ENCODE peak calls at places on chromosomes 12 and 14, in eight cellular contexts. One of them, this sample, is unnamed.

GRCh38 chr12:51522696-51523095 is 68.3 kb upstream of the SCN8A start:
- DNase-seq in fibroblast of lung: no peak
- DNase-seq in HCEC 1CT: no peak
- DNase-seq in DMS 273 treated with DMSO at 0.1 percent for 48 hours: no peak
- DNase-seq in neural crest cell: no peak
- DNase-seq in HTR-8/SVneo: no peak
- DNase-seq in A172: no peak
- DNase-seq in effector CD8-positive, alpha-beta T cell: no peak
- DNase-seq in this sample: no peak

GRCh38 chr12:119061208-119061796 is 80.0 kb downstream of the SRRM4 start:
- DNase-seq in fibroblast of lung: peak; percentile 19
- DNase-seq in HCEC 1CT: no peak
- DNase-seq in DMS 273 treated with DMSO at 0.1 percent for 48 hours: no peak
- DNase-seq in neural crest cell: peak; percentile 77
- DNase-seq in HTR-8/SVneo: no peak
- DNase-seq in A172: peak; percentile 17
- DNase-seq in effector CD8-positive, alpha-beta T cell: no peak
- DNase-seq in this sample: no peak

GRCh38 chr12:84874125-84874824 is 38.3 kb downstream of the SLC6A15 start:
- DNase-seq in fibroblast of lung: peak; percentile 25
- DNase-seq in HCEC 1CT: peak; percentile 55
- DNase-seq in DMS 273 treated with DMSO at 0.1 percent for 48 hours: peak; percentile 19
- DNase-seq in neural crest cell: no peak
- DNase-seq in HTR-8/SVneo: peak; percentile 14
- DNase-seq in A172: peak; percentile 49
- DNase-seq in effector CD8-positive, alpha-beta T cell: no peak
- DNase-seq in this sample: no peak

GRCh38 chr12:76199808-76200207 is 115.3 kb upstream of the NAP1L1 start:
- DNase-seq in fibroblast of lung: peak; percentile 76
- DNase-seq in HCEC 1CT: peak; percentile 51
- DNase-seq in DMS 273 treated with DMSO at 0.1 percent for 48 hours: no peak
- DNase-seq in neural crest cell: no peak
- DNase-seq in HTR-8/SVneo: no peak
- DNase-seq in A172: no peak
- DNase-seq in effector CD8-positive, alpha-beta T cell: no peak
- DNase-seq in this sample: no peak

GRCh38 chr12:19430988-19431387 is 8.3 kb upstream of the AEBP2 start:
- DNase-seq in fibroblast of lung: peak; percentile 38
- DNase-seq in HCEC 1CT: no peak
- DNase-seq in DMS 273 treated with DMSO at 0.1 percent for 48 hours: no peak
- DNase-seq in neural crest cell: no peak
- DNase-seq in HTR-8/SVneo: no peak
- DNase-seq in A172: no peak
- DNase-seq in effector CD8-positive, alpha-beta T cell: no peak
- DNase-seq in this sample: no peak

GRCh38 chr14:103378042-103378854 is 7.0 kb upstream of the MARK3 start:
- DNase-seq in fibroblast of lung: no peak
- DNase-seq in HCEC 1CT: no peak
- DNase-seq in DMS 273 treated with DMSO at 0.1 percent for 48 hours: no peak
- DNase-seq in neural crest cell: no peak
- DNase-seq in HTR-8/SVneo: no peak
- DNase-seq in A172: no peak
- DNase-seq in effector CD8-positive, alpha-beta T cell: no peak
- DNase-seq in this sample: no peak

GRCh38 chr14:54226103-54226502 is 170.7 kb upstream of the CDKN3 start:
- DNase-seq in fibroblast of lung: no peak
- DNase-seq in HCEC 1CT: peak; percentile 60
- DNase-seq in DMS 273 treated with DMSO at 0.1 percent for 48 hours: no peak
- DNase-seq in neural crest cell: no peak
- DNase-seq in HTR-8/SVneo: no peak
- DNase-seq in A172: no peak
- DNase-seq in effector CD8-positive, alpha-beta T cell: no peak
- DNase-seq in this sample: no peak

GRCh38 chr12:117526756-117527479 is 165.5 kb upstream of the NOS1 start:
- DNase-seq in fibroblast of lung: no peak
- DNase-seq in HCEC 1CT: no peak
- DNase-seq in DMS 273 treated with DMSO at 0.1 percent for 48 hours: no peak
- DNase-seq in neural crest cell: no peak
- DNase-seq in HTR-8/SVneo: no peak
- DNase-seq in A172: no peak
- DNase-seq in effector CD8-positive, alpha-beta T cell: no peak
- DNase-seq in this sample: no peak

GRCh38 chr14:24817638-24818053 is 183.7 kb upstream of the GZMB start:
- DNase-seq in fibroblast of lung: no peak
- DNase-seq in HCEC 1CT: peak; percentile 10
- DNase-seq in DMS 273 treated with DMSO at 0.1 percent for 48 hours: no peak
- DNase-seq in neural crest cell: no peak
- DNase-seq in HTR-8/SVneo: peak; percentile 55
- DNase-seq in A172: peak; percentile 1
- DNase-seq in effector CD8-positive, alpha-beta T cell: no peak
- DNase-seq in this sample: no peak

GRCh38 chr14:26963696-26964095 is 365.9 kb upstream of the NOVA1 start:
- DNase-seq in fibroblast of lung: peak; percentile 52
- DNase-seq in HCEC 1CT: peak; percentile 21
- DNase-seq in DMS 273 treated with DMSO at 0.1 percent for 48 hours: no peak
- DNase-seq in neural crest cell: no peak
- DNase-seq in HTR-8/SVneo: peak; percentile 65
- DNase-seq in A172: no peak
- DNase-seq in effector CD8-positive, alpha-beta T cell: no peak
- DNase-seq in this sample: no peak

GRCh38 chr12:62686938-62687337 is 220.3 kb downstream of the MON2 start:
- DNase-seq in fibroblast of lung: no peak
- DNase-seq in HCEC 1CT: no peak
- DNase-seq in DMS 273 treated with DMSO at 0.1 percent for 48 hours: no peak
- DNase-seq in neural crest cell: no peak
- DNase-seq in HTR-8/SVneo: no peak
- DNase-seq in A172: no peak
- DNase-seq in effector CD8-positive, alpha-beta T cell: no peak
- DNase-seq in this sample: no peak

GRCh38 chr14:65879218-65880009 is 466.9 kb downstream of the FUT8 start:
- DNase-seq in fibroblast of lung: peak; percentile 66
- DNase-seq in HCEC 1CT: peak; percentile 63
- DNase-seq in DMS 273 treated with DMSO at 0.1 percent for 48 hours: no peak
- DNase-seq in neural crest cell: no peak
- DNase-seq in HTR-8/SVneo: no peak
- DNase-seq in A172: peak; percentile 42
- DNase-seq in effector CD8-positive, alpha-beta T cell: no peak
- DNase-seq in this sample: no peak

GRCh38 chr12:131917139-131917710 is 11.9 kb upstream of the PUS1 start:
- DNase-seq in fibroblast of lung: no peak
- DNase-seq in HCEC 1CT: no peak
- DNase-seq in DMS 273 treated with DMSO at 0.1 percent for 48 hours: no peak
- DNase-seq in neural crest cell: no peak
- DNase-seq in HTR-8/SVneo: no peak
- DNase-seq in A172: no peak
- DNase-seq in effector CD8-positive, alpha-beta T cell: no peak
- DNase-seq in this sample: no peak

GRCh38 chr14:31578792-31579191 is 17.6 kb downstream of the NUBPL start:
- DNase-seq in fibroblast of lung: no peak
- DNase-seq in HCEC 1CT: no peak
- DNase-seq in DMS 273 treated with DMSO at 0.1 percent for 48 hours: no peak
- DNase-seq in neural crest cell: no peak
- DNase-seq in HTR-8/SVneo: no peak
- DNase-seq in A172: no peak
- DNase-seq in effector CD8-positive, alpha-beta T cell: no peak
- DNase-seq in this sample: no peak

GRCh38 chr12:107731376-107731775 is 29.6 kb downstream of the PRDM4 start:
- DNase-seq in fibroblast of lung: no peak
- DNase-seq in HCEC 1CT: no peak
- DNase-seq in DMS 273 treated with DMSO at 0.1 percent for 48 hours: no peak
- DNase-seq in neural crest cell: no peak
- DNase-seq in HTR-8/SVneo: no peak
- DNase-seq in A172: no peak
- DNase-seq in effector CD8-positive, alpha-beta T cell: no peak
- DNase-seq in this sample: no peak

GRCh38 chr14:34331728-34332623 is 130.1 kb downstream of the SPTSSA start:
- DNase-seq in fibroblast of lung: peak; percentile 71
- DNase-seq in HCEC 1CT: peak; percentile 43
- DNase-seq in DMS 273 treated with DMSO at 0.1 percent for 48 hours: peak; percentile 9
- DNase-seq in neural crest cell: peak; percentile 74
- DNase-seq in HTR-8/SVneo: peak; percentile 43
- DNase-seq in A172: peak; percentile 32
- DNase-seq in effector CD8-positive, alpha-beta T cell: peak; percentile 2
- DNase-seq in this sample: no peak

GRCh38 chr12:12562016-12562483 is 613 bp downstream of the DUSP16 start:
- DNase-seq in fibroblast of lung: peak; percentile 25
- DNase-seq in HCEC 1CT: peak; percentile 25
- DNase-seq in DMS 273 treated with DMSO at 0.1 percent for 48 hours: no peak
- DNase-seq in neural crest cell: peak; percentile 25
- DNase-seq in HTR-8/SVneo: no peak
- DNase-seq in A172: no peak
- DNase-seq in effector CD8-positive, alpha-beta T cell: no peak
- DNase-seq in this sample: no peak

GRCh38 chr12:51047655-51048540 is at the start of gene LETMD1:
- DNase-seq in fibroblast of lung: peak; percentile 98
- DNase-seq in HCEC 1CT: peak; percentile 99
- DNase-seq in DMS 273 treated with DMSO at 0.1 percent for 48 hours: peak; percentile 95
- DNase-seq in neural crest cell: peak; percentile 88
- DNase-seq in HTR-8/SVneo: peak; percentile 98
- DNase-seq in A172: peak; percentile 97
- DNase-seq in effector CD8-positive, alpha-beta T cell: peak; percentile 84
- DNase-seq in this sample: peak; percentile 71

GRCh38 chr12:67630373-67631088 is 18.0 kb upstream of the DYRK2 start:
- DNase-seq in fibroblast of lung: peak; percentile 19
- DNase-seq in HCEC 1CT: no peak
- DNase-seq in DMS 273 treated with DMSO at 0.1 percent for 48 hours: no peak
- DNase-seq in neural crest cell: no peak
- DNase-seq in HTR-8/SVneo: no peak
- DNase-seq in A172: peak; percentile 44
- DNase-seq in effector CD8-positive, alpha-beta T cell: peak; percentile 80
- DNase-seq in this sample: no peak

GRCh38 chr12:123126294-123127144 is 24.4 kb downstream of the PITPNM2 start:
- DNase-seq in fibroblast of lung: peak; percentile 99
- DNase-seq in HCEC 1CT: peak; percentile 100
- DNase-seq in DMS 273 treated with DMSO at 0.1 percent for 48 hours: no peak
- DNase-seq in neural crest cell: no peak
- DNase-seq in HTR-8/SVneo: peak; percentile 95
- DNase-seq in A172: peak; percentile 95
- DNase-seq in effector CD8-positive, alpha-beta T cell: no peak
- DNase-seq in this sample: peak; percentile 75

GRCh38 chr14:102878970-102879460 is 43.4 kb upstream of the AMN start:
- DNase-seq in fibroblast of lung: no peak
- DNase-seq in HCEC 1CT: no peak
- DNase-seq in DMS 273 treated with DMSO at 0.1 percent for 48 hours: no peak
- DNase-seq in neural crest cell: no peak
- DNase-seq in HTR-8/SVneo: no peak
- DNase-seq in A172: no peak
- DNase-seq in effector CD8-positive, alpha-beta T cell: no peak
- DNase-seq in this sample: no peak

GRCh38 chr12:66598081-66598480 is 80.8 kb downstream of the GRIP1 start:
- DNase-seq in fibroblast of lung: no peak
- DNase-seq in HCEC 1CT: no peak
- DNase-seq in DMS 273 treated with DMSO at 0.1 percent for 48 hours: no peak
- DNase-seq in neural crest cell: no peak
- DNase-seq in HTR-8/SVneo: no peak
- DNase-seq in A172: no peak
- DNase-seq in effector CD8-positive, alpha-beta T cell: no peak
- DNase-seq in this sample: no peak

GRCh38 chr12:29242921-29243431 is 93.9 kb downstream of the FAR2 start:
- DNase-seq in fibroblast of lung: peak; percentile 53
- DNase-seq in HCEC 1CT: no peak
- DNase-seq in DMS 273 treated with DMSO at 0.1 percent for 48 hours: no peak
- DNase-seq in neural crest cell: no peak
- DNase-seq in HTR-8/SVneo: no peak
- DNase-seq in A172: peak; percentile 20
- DNase-seq in effector CD8-positive, alpha-beta T cell: no peak
- DNase-seq in this sample: no peak

GRCh38 chr12:20248646-20249045 is 119.7 kb upstream of the PDE3A start:
- DNase-seq in fibroblast of lung: no peak
- DNase-seq in HCEC 1CT: no peak
- DNase-seq in DMS 273 treated with DMSO at 0.1 percent for 48 hours: no peak
- DNase-seq in neural crest cell: no peak
- DNase-seq in HTR-8/SVneo: no peak
- DNase-seq in A172: no peak
- DNase-seq in effector CD8-positive, alpha-beta T cell: no peak
- DNase-seq in this sample: no peak

GRCh38 chr12:7375145-7375543 is 68.8 kb downstream of the CD163L1 start:
- DNase-seq in fibroblast of lung: no peak
- DNase-seq in HCEC 1CT: no peak
- DNase-seq in DMS 273 treated with DMSO at 0.1 percent for 48 hours: no peak
- DNase-seq in neural crest cell: no peak
- DNase-seq in HTR-8/SVneo: no peak
- DNase-seq in A172: no peak
- DNase-seq in effector CD8-positive, alpha-beta T cell: no peak
- DNase-seq in this sample: no peak

GRCh38 chr12:65895759-65896656 is 71.7 kb downstream of the HMGA2 start:
- DNase-seq in fibroblast of lung: peak; percentile 69
- DNase-seq in HCEC 1CT: no peak
- DNase-seq in DMS 273 treated with DMSO at 0.1 percent for 48 hours: no peak
- DNase-seq in neural crest cell: no peak
- DNase-seq in HTR-8/SVneo: no peak
- DNase-seq in A172: peak; percentile 8
- DNase-seq in effector CD8-positive, alpha-beta T cell: no peak
- DNase-seq in this sample: no peak

This sample was measured in 8988T.